ENCODE peak calls at places on chromosome 10, in ten cellular contexts. Z is body of pancreas; H is stimulated activated CD4-positive, alpha-beta T cell treated with anti-CD3 and anti-CD28 coated beads, Interleukin-12 subunit alpha, Interleukin-12 subunit beta, amount 100 ng/mL, for 24 hours; V is occipital lobe; S is NCI-H1436; J is H54; K is AG20443; L is glutamatergic neuron; D is mesenchymal stem cell; C is astrocyte of the spinal cord. W is an unnamed sample.

GRCh38 chr10:123149568-123150228 is 1.8 kb downstream of the HMX2 start:
- DNase-seq in Z (no peak), S (no peak), J (no peak), C (no peak), D (peak), H (no peak), V (no peak), L (peak), K (peak), W (no peak)

GRCh38 chr10:74652664-74653063 is 173.7 kb upstream of the KAT6B start:
- DNase-seq in K (no peak), Z (no peak), V (no peak), C (no peak), H (no peak), S (no peak), L (no peak), J (no peak), D (peak), W (no peak)

GRCh38 chr10:16854623-16855022 is 37.4 kb upstream of the RSU1 start:
- DNase-seq in K (peak), C (no peak), Z (no peak), L (no peak), D (peak), H (no peak), V (no peak), S (no peak), J (peak), W (peak)

GRCh38 chr10:33099748-33100147 is 141.7 kb upstream of the ITGB1 start:
- DNase-seq in Z (no peak), L (no peak), K (peak), C (peak), V (no peak), H (no peak), D (no peak), S (no peak), J (no peak), W (no peak)

GRCh38 chr10:25907247-25907646 is 26.8 kb upstream of the MYO3A start:
- DNase-seq in D (no peak), V (no peak), Z (no peak), J (no peak), H (no peak), S (no peak), L (no peak), C (no peak), K (no peak), W (no peak)

GRCh38 chr10:118045842-118046490 is 775 bp downstream of the RAB11FIP2 start:
- DNase-seq in J (peak), C (peak), H (peak), S (no peak), D (peak), Z (peak), V (peak), L (no peak), K (peak), W (peak)

GRCh38 chr10:44425466-44425865 is 40.6 kb upstream of the CXCL12 start:
- DNase-seq in L (no peak), Z (no peak), D (no peak), S (no peak), V (no peak), C (no peak), H (no peak), J (no peak), K (peak), W (no peak)

GRCh38 chr10:121079226-121079625 is 228.1 kb downstream of the WDR11 start:
- DNase-seq in L (no peak), V (no peak), S (no peak), K (no peak), Z (no peak), C (no peak), J (no peak), H (no peak), D (no peak), W (no peak)

GRCh38 chr10:76251773-76252617 is 820.6 kb downstream of the LRMDA start:
- DNase-seq in C (peak), J (no peak), H (no peak), S (no peak), D (peak), V (no peak), K (peak), L (no peak), Z (peak), W (no peak)

GRCh38 chr10:15433850-15434537 is 62.9 kb upstream of the FAM171A1 start:
- DNase-seq in J (peak), L (no peak), K (peak), H (peak), V (no peak), Z (peak), C (peak), S (peak), D (peak), W (peak)

GRCh38 chr10:119005377-119006043 is 24.0 kb upstream of the NANOS1 start:
- DNase-seq in D (peak), V (no peak), S (no peak), Z (no peak), K (no peak), J (no peak), L (no peak), C (peak), H (no peak), W (no peak)

GRCh38 chr10:93006435-93007039 is 54.1 kb upstream of the CYP26C1 start:
- DNase-seq in J (peak), S (no peak), D (peak), L (no peak), C (peak), V (no peak), H (no peak), Z (no peak), K (peak), W (peak)

GRCh38 chr10:103053659-103054581 is 135.8 kb downstream of the CNNM2 start:
- DNase-seq in L (peak), S (no peak), V (peak), J (peak), Z (peak), H (no peak), C (peak), D (peak), K (peak), W (peak)

GRCh38 chr10:112404612-112405011 is 30.7 kb downstream of the ACSL5 start:
- DNase-seq in K (no peak), H (no peak), C (no peak), V (no peak), L (no peak), S (no peak), D (no peak), J (no peak), Z (no peak), W (peak)

GRCh38 chr10:23344251-23344841 is at the start of gene C10orf67:
- DNase-seq in D (peak), K (peak), H (no peak), Z (peak), C (peak), S (peak), J (no peak), V (peak), L (peak), W (no peak)

GRCh38 chr10:16967866-16968721 is 150.9 kb upstream of the RSU1 start:
- DNase-seq in J (peak), H (no peak), K (peak), C (peak), D (peak), L (peak), Z (peak), V (no peak), S (no peak), W (peak)

GRCh38 chr10:22554481-22555182 is 159.7 kb downstream of the PIP4K2A start:
- DNase-seq in J (no peak), L (no peak), S (no peak), V (peak), H (no peak), Z (peak), D (peak), K (peak), C (peak), W (no peak)

GRCh38 chr10:112250555-112250954 is 32.6 kb upstream of the TECTB start:
- DNase-seq in K (peak), D (peak), H (no peak), V (no peak), C (no peak), J (peak), Z (no peak), S (no peak), L (no peak), W (no peak)

GRCh38 chr10:25059990-25060389 is 43.6 kb downstream of the THNSL1 start:
- DNase-seq in K (peak), J (peak), L (no peak), H (no peak), V (peak), Z (peak), S (no peak), C (peak), D (peak), W (peak)

GRCh38 chr10:71729023-71729649 is 9.6 kb upstream of the C10orf105 start:
- DNase-seq in K (no peak), S (peak), D (no peak), L (no peak), V (no peak), J (peak), C (no peak), Z (peak), H (no peak), W (peak)

GRCh38 chr10:33136781-33137180 is 178.8 kb upstream of the ITGB1 start:
- DNase-seq in D (peak), S (no peak), J (no peak), L (no peak), H (no peak), K (no peak), V (no peak), Z (no peak), C (peak), W (peak)

GRCh38 chr10:69748621-69749020 is 53.1 kb upstream of the COL13A1 start:
- DNase-seq in H (no peak), L (no peak), V (no peak), Z (no peak), J (no peak), D (peak), K (peak), S (no peak), C (no peak), W (no peak)

GRCh38 chr10:132383751-132384181 is 13.2 kb upstream of the PWWP2B start:
- DNase-seq in V (no peak), L (peak), S (no peak), Z (no peak), C (no peak), H (no peak), K (no peak), D (no peak), J (no peak), W (no peak)

GRCh38 chr10:89337493-89337892 is 9.7 kb downstream of the IFIT3 start:
- DNase-seq in J (no peak), H (no peak), L (no peak), K (no peak), V (no peak), Z (no peak), C (peak), S (no peak), D (peak), W (no peak)

GRCh38 chr10:43259981-43260761 is 6.7 kb downstream of the RASGEF1A start:
- DNase-seq in K (peak), H (no peak), Z (peak), V (no peak), S (no peak), J (no peak), C (no peak), D (no peak), L (no peak), W (no peak)

GRCh38 chr10:5968681-5969453 is 8.5 kb downstream of the IL15RA start:
- DNase-seq in J (no peak), Z (peak), V (no peak), K (no peak), S (no peak), D (no peak), C (no peak), H (no peak), L (no peak), W (no peak)

GRCh38 chr10:106189254-106189653 is 975.3 kb downstream of the SORCS1 start:
- DNase-seq in D (peak), K (peak), Z (peak), H (peak), J (no peak), L (peak), C (peak), V (peak), S (no peak), W (peak)

GRCh38 chr10:103833731-103834365 is 21.5 kb downstream of the SH3PXD2A start:
- DNase-seq in S (no peak), V (no peak), C (peak), L (peak), J (no peak), D (peak), H (no peak), K (no peak), Z (peak), W (peak)

GRCh38 chr10:116014326-116014725 is 258.7 kb downstream of the GFRA1 start:
- DNase-seq in C (no peak), S (no peak), H (no peak), L (no peak), D (peak), V (no peak), Z (no peak), K (no peak), J (no peak), W (no peak)

GRCh38 chr10:112532053-112532658 is 85.1 kb downstream of the VTI1A start:
- DNase-seq in K (no peak), D (peak), S (no peak), L (no peak), J (no peak), V (no peak), Z (no peak), C (no peak), H (no peak), W (no peak)

GRCh38 chr10:76901701-76902100 is 735.9 kb downstream of the KCNMA1 start:
- DNase-seq in V (no peak), D (no peak), Z (no peak), L (no peak), C (no peak), K (no peak), S (no peak), H (no peak), J (no peak), W (no peak)

GRCh38 chr10:76444034-76444800 is 1012.8 kb downstream of the LRMDA start:
- DNase-seq in L (no peak), V (no peak), K (peak), Z (peak), S (no peak), C (no peak), H (no peak), J (no peak), D (peak), W (no peak)